ENCODE peak calls at places on chromosomes 2 and 18, in nine cellular contexts. Z is HCT116, T is lower leg skin, D is A549, J is sigmoid colon, A is tibial nerve, P is GM12878, H is GM12891, N is ovary. Y is an unnamed sample.

GRCh38 chr2:164510895-164511294 is 110.4 kb downstream of the GRB14 start:
- DNase-seq in Z (no peak), T (peak; percentile 21), D (no peak), J (peak; percentile 66), A (no peak), P (no peak), H (no peak), N (no peak), Y (no peak)

GRCh38 chr18:66993492-66993891 is 389.6 kb upstream of the CDH19 start:
- DNase-seq in Z (no peak), T (no peak), D (peak; percentile 1), J (no peak), A (no peak), P (no peak), H (no peak), N (no peak), Y (no peak)

GRCh38 chr18:23810396-23810795 is 121.1 kb downstream of the LAMA3 start:
- DNase-seq in Z (no peak), T (no peak), D (no peak), J (no peak), A (no peak), P (no peak), H (peak; percentile 11), N (no peak), Y (no peak)

GRCh38 chr2:96558061-96558460 is 21.5 kb downstream of the ARID5A start:
- DNase-seq in Z (no peak), T (no peak), D (no peak), J (no peak), A (no peak), P (no peak), H (no peak), N (no peak), Y (no peak)

GRCh38 chr18:44273298-44273697 is 407.4 kb upstream of the SETBP1 start:
- DNase-seq in Z (no peak), T (no peak), D (no peak), J (no peak), A (no peak), P (no peak), H (no peak), N (no peak), Y (no peak)

GRCh38 chr2:239399404-239399999 is 1.3 kb downstream of the HDAC4 start:
- DNase-seq in Z (no peak), T (no peak), D (peak; percentile 9), J (peak; percentile 78), A (peak; percentile 31), P (no peak), H (no peak), N (peak; percentile 71), Y (peak; percentile 27)

GRCh38 chr2:197784956-197785941 is at the start of gene BOLL:
- DNase-seq in Z (no peak), T (no peak), D (no peak), J (no peak), A (no peak), P (no peak), H (no peak), N (no peak), Y (no peak)

GRCh38 chr2:219308142-219309093 is 783 bp downstream of the PTPRN start:
- DNase-seq in Z (peak; percentile 29), T (no peak), D (peak; percentile 68), J (no peak), A (no peak), P (no peak), H (peak; percentile 71), N (peak; percentile 81), Y (peak; percentile 91)

GRCh38 chr2:192196451-192197194 is 1.9 kb upstream of the TMEFF2 start:
- DNase-seq in Z (no peak), T (no peak), D (no peak), J (no peak), A (no peak), P (no peak), H (no peak), N (no peak), Y (no peak)

GRCh38 chr2:240209493-240209892 is 69.0 kb upstream of the OTOS start:
- DNase-seq in Z (no peak), T (no peak), D (no peak), J (peak; percentile 39), A (no peak), P (no peak), H (no peak), N (no peak), Y (no peak)

GRCh38 chr2:8487461-8487932 is 194.4 kb upstream of the ID2 start:
- DNase-seq in Z (no peak), T (no peak), D (no peak), J (peak; percentile 46), A (no peak), P (no peak), H (no peak), N (no peak), Y (no peak)

GRCh38 chr18:14942275-14942674 is 194.3 kb downstream of the ANKRD30B start:
- DNase-seq in Z (no peak), T (no peak), D (no peak), J (no peak), A (no peak), P (no peak), H (no peak), N (no peak), Y (no peak)

GRCh38 chr2:156896294-156896693 is 361.2 kb upstream of the GALNT5 start:
- DNase-seq in Z (no peak), T (no peak), D (no peak), J (no peak), A (no peak), P (peak; percentile 28), H (no peak), N (no peak), Y (no peak)

GRCh38 chr2:217107480-217107879 is 247.6 kb upstream of the TNP1 start:
- DNase-seq in Z (no peak), T (no peak), D (no peak), J (no peak), A (no peak), P (no peak), H (no peak), N (no peak), Y (no peak)

GRCh38 chr2:217106650-217107014 is 246.8 kb upstream of the TNP1 start:
- DNase-seq in Z (peak; percentile 27), T (no peak), D (peak; percentile 39), J (no peak), A (no peak), P (no peak), H (no peak), N (no peak), Y (peak; percentile 16)

GRCh38 chr2:217110550-217110949 is 250.7 kb upstream of the TNP1 start:
- DNase-seq in Z (no peak), T (no peak), D (no peak), J (no peak), A (no peak), P (no peak), H (no peak), N (no peak), Y (no peak)

GRCh38 chr2:217108086-217108485 is 248.2 kb upstream of the TNP1 start:
- DNase-seq in Z (no peak), T (no peak), D (no peak), J (no peak), A (no peak), P (no peak), H (no peak), N (no peak), Y (no peak)

DNA sequence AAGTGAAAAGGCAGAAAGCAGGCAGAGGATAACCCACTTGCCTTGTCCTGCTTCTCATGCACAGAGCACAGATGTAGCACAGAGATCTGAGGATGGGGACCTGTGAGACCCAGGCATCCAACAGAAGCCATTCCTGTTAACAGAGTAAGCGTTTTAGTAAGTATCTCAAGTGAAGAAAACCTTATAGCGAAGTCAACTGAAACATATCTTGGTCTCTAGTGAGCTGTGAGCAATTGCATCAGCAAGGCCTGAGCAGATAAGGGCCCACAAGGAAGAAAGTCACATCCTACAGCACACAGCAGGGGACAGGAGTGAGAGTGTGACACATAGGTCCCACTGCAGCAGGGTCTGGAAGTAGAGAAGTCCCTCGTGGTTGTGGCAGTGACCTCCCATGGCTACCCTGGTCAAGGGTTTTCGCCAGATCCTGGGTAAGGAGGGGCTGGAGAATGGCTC is 248.7 kb upstream of the TNP1 start:
- DNase-seq in Z (no peak), T (no peak), D (no peak), J (no peak), A (no peak), P (no peak), H (no peak), N (no peak), Y (no peak)
- TF ChIP-seq POLR2A in Z (no peak), T (no peak), D (no peak), J (no peak), A (no peak), P (no peak), H (no peak), N (no peak), Y (no peak)

GRCh38 chr2:5074738-5075137 is 617.4 kb upstream of the SOX11 start:
- DNase-seq in Z (no peak), T (no peak), D (no peak), J (no peak), A (no peak), P (no peak), H (no peak), N (no peak), Y (no peak)
- TF ChIP-seq POLR2A in Z (no peak), T (no peak), D (no peak), J (no peak), A (no peak), P (no peak), H (no peak), N (no peak), Y (no peak)

GRCh38 chr2:41880561-41881243 is 167.1 kb upstream of the PKDCC start:
- DNase-seq in Z (no peak), T (no peak), D (no peak), J (no peak), A (no peak), P (no peak), H (no peak), N (no peak), Y (no peak)
- TF ChIP-seq POLR2A in Z (no peak), T (no peak), D (no peak), J (no peak), A (no peak), P (no peak), H (no peak), N (no peak), Y (no peak)

GRCh38 chr2:202261531-202261930 is 4.0 kb upstream of the NOP58 start:
- DNase-seq in Z (no peak), T (no peak), D (peak; percentile 32), J (no peak), A (no peak), P (no peak), H (no peak), N (no peak), Y (no peak)
- TF ChIP-seq POLR2A in Z (no peak), T (no peak), D (no peak), J (no peak), A (no peak), P (no peak), H (no peak), N (no peak), Y (no peak)

DNA sequence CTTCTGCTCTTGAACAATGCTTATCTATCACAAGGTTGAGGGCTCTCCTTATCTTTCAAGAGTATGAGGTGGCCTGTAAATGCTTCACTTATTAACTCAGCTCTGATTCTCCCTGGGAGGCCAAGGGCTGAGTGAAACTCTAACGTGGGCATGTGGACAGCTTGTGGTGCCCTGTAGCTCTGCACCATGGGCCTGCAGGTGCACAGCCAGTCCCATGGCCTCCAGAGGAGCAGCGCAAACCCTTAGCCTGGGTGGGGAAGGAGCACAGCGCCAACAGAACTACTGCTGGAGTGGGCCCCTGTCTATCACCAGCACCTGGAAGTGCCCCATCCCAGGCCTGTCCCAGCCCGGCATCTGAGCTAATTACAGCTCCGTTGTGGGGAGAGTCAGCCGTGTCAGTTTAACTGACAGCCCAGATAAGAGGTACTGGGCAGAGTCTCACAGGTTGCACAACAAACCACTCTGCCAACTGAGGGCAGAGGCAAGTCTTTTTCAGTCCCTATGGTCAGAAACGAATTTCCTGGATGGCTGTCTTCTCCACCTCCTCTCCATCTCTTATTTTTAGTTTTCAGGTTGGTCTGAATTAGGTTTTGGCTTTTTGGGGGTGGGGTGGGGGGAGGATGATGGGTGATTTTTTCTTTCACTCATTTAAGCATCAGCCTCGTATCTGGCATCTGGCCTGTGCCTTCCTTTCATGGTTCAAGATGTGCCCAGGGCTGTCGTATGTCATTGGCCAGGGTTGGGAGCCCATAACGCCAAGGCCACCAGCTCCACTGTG is 219.5 kb downstream of the BCL2 start:
- DNase-seq in Z (no peak), T (no peak), D (no peak), J (no peak), A (no peak), P (peak; percentile 54), H (no peak), N (no peak), Y (no peak)
- TF ChIP-seq POLR2A in Z (no peak), T (no peak), D (no peak), J (no peak), A (no peak), P (no peak), H (no peak), N (no peak), Y (no peak)